ENCODE peak calls at places on chromosome 21, in four cellular contexts. A is T-helper 22 cell, Z is AG09319, B is left colon. U is an unnamed sample.

GRCh38 chr21:44684483-44684882 is 2.5 kb upstream of the KRTAP12-1 start:
- DNase-seq in A (no peak), Z (no peak), B (no peak), U (no peak)

GRCh38 chr21:44377201-44377921 is 23.9 kb downstream of the TRPM2 start:
- DNase-seq in A (no peak), Z (no peak), B (no peak), U (peak)

GRCh38 chr21:27423073-27423472 is 456.2 kb upstream of the ADAMTS5 start:
- DNase-seq in A (no peak), Z (peak), B (no peak), U (no peak)

GRCh38 chr21:28496517-28496916 is 496.2 kb downstream of the LTN1 start:
- DNase-seq in A (no peak), Z (no peak), B (no peak), U (no peak)

GRCh38 chr21:41170442-41170841 is 2.5 kb downstream of the BACE2 start:
- DNase-seq in A (no peak), Z (no peak), B (peak), U (no peak)

GRCh38 chr21:44982558-44983244 is 42.9 kb downstream of the SLX9 start:
- DNase-seq in A (no peak), Z (no peak), B (no peak), U (no peak)

GRCh38 chr21:31397939-31398338 is 53.9 kb upstream of the TIAM1 start:
- DNase-seq in A (peak), Z (no peak), B (no peak), U (no peak)

GRCh38 chr21:33265664-33266049 is 510 bp upstream of the IL10RB start:
- DNase-seq in A (no peak), Z (no peak), B (peak), U (no peak)

GRCh38 chr21:18940791-18941190 is 537.2 kb upstream of the TMPRSS15 start:
- DNase-seq in A (no peak), Z (no peak), B (no peak), U (no peak)

GRCh38 chr21:31895069-31895851 is 22.4 kb downstream of the HUNK start:
- DNase-seq in A (no peak), Z (no peak), B (no peak), U (no peak)

GRCh38 chr21:24514081-24514733 is 1093.1 kb downstream of the MRPL39 start:
- DNase-seq in A (no peak), Z (no peak), B (no peak), U (no peak)

GRCh38 chr21:41024341-41025056 is 143.5 kb upstream of the BACE2 start:
- DNase-seq in A (no peak), Z (no peak), B (no peak), U (no peak)

GRCh38 chr21:36135391-36136094 is 664 bp downstream of the CBR3 start:
- DNase-seq in A (peak), Z (peak), B (peak), U (peak)

GRCh38 chr21:29650561-29651022 is 289.2 kb downstream of the GRIK1 start:
- DNase-seq in A (no peak), Z (no peak), B (no peak), U (no peak)

GRCh38 chr21:45228171-45228641 is 59.5 kb downstream of the POFUT2 start:
- DNase-seq in A (peak), Z (peak), B (no peak), U (peak)

GRCh38 chr21:30598802-30599201 is at the start of gene KRTAP6-2:
- DNase-seq in A (no peak), Z (no peak), B (no peak), U (no peak)

U was measured in activated T-cell treated with anti-CD3 and anti-CD28 coated beads, Interleukin-2, amount 50 U/mL, for 24 hours.